ENCODE peak calls at places on chromosomes 2 and 18, in seven cellular contexts. H is Calu3, S is breast epithelium, W is right atrium auricular region, V is ovary, P is mesothelial cell of epicardium, O is bronchial epithelial cell. R is an unnamed sample.
A peak's percentile ranks its signal among the peaks of the same experiment; 100 is the strongest.

GRCh38 chr2:33411765-33412164 is 64.7 kb upstream of the RASGRP3 start:
- DNase-seq in P (no peak), S (no peak), H (no peak), V (no peak), W (no peak), O (peak; percentile 9), R (no peak)

GRCh38 chr2:242046184-242046826 is 176.8 kb downstream of the RTP5 start:
- DNase-seq in W (no peak), O (no peak), P (no peak), S (no peak), H (no peak), V (no peak), R (no peak)

GRCh38 chr2:176832086-176832485 is 380.5 kb upstream of the HNRNPA3 start:
- DNase-seq in O (no peak), V (no peak), H (no peak), W (no peak), P (no peak), S (no peak), R (no peak)

GRCh38 chr2:11013196-11013595 is 101.5 kb downstream of the KCNF1 start:
- DNase-seq in P (no peak), S (no peak), O (no peak), W (peak; percentile 23), H (no peak), V (no peak), R (no peak)

GRCh38 chr2:38000485-38001222 is 75.3 kb downstream of the CYP1B1 start:
- DNase-seq in H (no peak), P (no peak), S (no peak), V (no peak), W (no peak), O (no peak), R (no peak)

GRCh38 chr2:166610180-166610919 is 116.3 kb upstream of the SCN7A start:
- DNase-seq in W (no peak), V (no peak), P (no peak), S (no peak), O (no peak), H (no peak), R (no peak)

GRCh38 chr18:52422985-52423601 is 83.1 kb downstream of the DCC start:
- DNase-seq in W (no peak), O (no peak), P (no peak), V (no peak), H (no peak), S (no peak), R (no peak)

GRCh38 chr18:7414459-7414858 is 152.7 kb upstream of the PTPRM start:
- DNase-seq in O (peak; percentile 68), P (no peak), S (peak; percentile 64), V (no peak), H (no peak), W (peak; percentile 72), R (no peak)

GRCh38 chr2:1701556-1702185 is 42.6 kb downstream of the PXDN start:
- DNase-seq in V (no peak), S (no peak), O (peak; percentile 76), H (no peak), P (no peak), W (no peak), R (no peak)

GRCh38 chr2:152449578-152449977 is 114.6 kb downstream of the FMNL2 start:
- DNase-seq in H (no peak), S (no peak), V (no peak), O (no peak), P (no peak), W (no peak), R (no peak)

GRCh38 chr2:68901199-68901515 is 30.0 kb upstream of the BMP10 start:
- DNase-seq in S (no peak), O (peak; percentile 28), H (peak; percentile 31), V (no peak), W (no peak), P (no peak), R (no peak)

GRCh38 chr18:76494541-76495403 is at the start of gene ZNF516:
- DNase-seq in W (no peak), V (peak; percentile 62), O (no peak), S (no peak), H (no peak), P (peak; percentile 46), R (no peak)

GRCh38 chr2:135074216-135074615 is 22.1 kb downstream of the RAB3GAP1 start:
- DNase-seq in S (peak; percentile 44), P (no peak), W (no peak), V (no peak), H (peak; percentile 72), O (no peak), R (no peak)

GRCh38 chr18:30987479-30988241 is 54.9 kb downstream of the DSC3 start:
- DNase-seq in O (peak; percentile 99), V (no peak), P (no peak), W (no peak), S (peak; percentile 85), H (peak; percentile 68), R (no peak)

GRCh38 chr2:38444247-38444646 is 67.2 kb upstream of the ATL2 start:
- DNase-seq in W (no peak), O (peak; percentile 92), H (no peak), V (no peak), S (no peak), P (no peak), R (no peak)

GRCh38 chr2:36650031-36650430 is 46.5 kb upstream of the VIT start:
- DNase-seq in O (peak; percentile 90), V (no peak), P (no peak), H (peak; percentile 61), W (no peak), S (peak; percentile 53), R (no peak)

GRCh38 chr2:125070726-125071505 is 1045.8 kb downstream of the CNTNAP5 start:
- DNase-seq in S (no peak), V (no peak), H (no peak), W (no peak), O (no peak), P (no peak), R (no peak)

GRCh38 chr2:44884231-44884630 is 57.3 kb upstream of the SIX3 start:
- DNase-seq in S (no peak), W (no peak), H (no peak), O (no peak), P (no peak), V (no peak), R (no peak)

GRCh38 chr2:42196403-42197267 is 27.5 kb downstream of the EML4 start:
- DNase-seq in H (peak; percentile 47), P (no peak), O (peak; percentile 41), V (no peak), W (peak; percentile 66), S (no peak), R (peak; percentile 36)

GRCh38 chr2:237397072-237397471 is 16.9 kb downstream of the COL6A3 start:
- DNase-seq in P (no peak), W (no peak), O (no peak), S (no peak), V (no peak), H (no peak), R (no peak)

GRCh38 chr2:226411206-226411605 is 388.4 kb downstream of the IRS1 start:
- DNase-seq in H (no peak), S (no peak), W (no peak), V (no peak), O (no peak), P (no peak), R (no peak)

DNA sequence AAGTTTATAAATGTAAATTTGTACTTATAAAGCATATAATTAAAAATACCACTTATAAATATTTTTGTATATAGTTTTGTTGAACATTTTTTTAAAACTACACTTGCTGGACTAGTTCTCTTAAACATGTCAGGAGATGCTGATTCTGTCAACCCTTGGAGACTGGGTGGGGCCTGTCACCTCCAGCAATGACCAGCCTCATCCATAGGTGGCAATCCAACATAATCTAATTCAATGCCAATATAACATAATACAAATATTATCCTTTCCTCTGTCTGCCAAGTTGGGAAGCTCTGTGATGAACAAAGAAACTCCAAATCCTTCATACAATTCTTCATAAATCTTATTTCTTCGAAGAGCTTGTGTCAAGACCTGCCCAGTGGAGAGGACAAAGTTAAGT is 140.4 kb downstream of the RBMS1 start:
- DNase-seq in O (peak; percentile 28), S (no peak), V (no peak), W (no peak), H (peak; percentile 24), P (no peak), R (no peak)
- TF ChIP-seq CTCF in O (peak; percentile 36), S (no peak), V (no peak), W (peak; percentile 21), H (peak; percentile 36), P (no peak), R (peak; percentile 43)

DNA sequence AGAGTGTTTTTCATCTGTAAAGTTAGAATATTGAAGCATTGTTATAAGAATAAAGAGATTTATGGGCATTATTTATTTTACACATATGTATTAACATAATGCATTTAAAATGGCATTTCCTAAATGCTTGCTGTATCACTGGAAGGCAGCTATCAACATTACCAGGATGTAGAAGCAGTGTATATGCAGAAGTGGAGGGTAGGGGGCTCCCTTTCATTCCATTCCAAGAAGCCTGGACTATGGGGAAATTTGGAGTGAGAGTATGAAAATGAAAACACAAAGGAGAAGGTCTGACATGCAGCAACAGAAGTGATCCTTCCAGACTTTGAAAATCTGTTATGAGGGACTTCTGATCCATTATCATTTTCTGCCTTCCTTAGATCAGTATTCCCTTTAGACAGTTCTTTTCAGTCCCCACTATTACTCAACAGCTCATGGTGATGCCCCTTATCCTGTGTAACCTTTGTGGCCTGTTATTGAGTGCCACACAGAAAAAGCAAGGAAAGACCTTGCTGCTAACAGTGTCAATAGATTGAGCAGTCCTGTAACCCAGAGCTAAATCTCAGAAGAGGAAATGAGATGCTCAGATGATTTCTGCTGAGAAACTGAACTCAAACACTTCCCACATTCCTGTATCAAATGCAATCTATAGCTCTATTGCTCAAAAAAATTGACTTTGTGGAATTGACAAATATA is 216.6 kb downstream of the HNMT start:
- DNase-seq in S (no peak), O (no peak), P (no peak), H (peak; percentile 7), V (no peak), W (no peak), R (no peak)
- TF ChIP-seq CTCF in S (no peak), O (no peak), P (no peak), H (no peak), V (no peak), W (no peak), R (no peak)

GRCh38 chr2:207768891-207769596 is 662 bp downstream of the FZD5 start:
- DNase-seq in W (no peak), P (no peak), H (peak; percentile 43), S (no peak), O (no peak), V (peak; percentile 43), R (no peak)

GRCh38 chr2:207765960-207766582 is 3.6 kb downstream of the FZD5 start:
- DNase-seq in O (no peak), S (no peak), W (no peak), H (no peak), P (no peak), V (no peak), R (no peak)

GRCh38 chr2:207766697-207767460 is 2.8 kb downstream of the FZD5 start:
- DNase-seq in S (no peak), O (no peak), H (peak; percentile 58), W (no peak), P (peak; percentile 27), V (peak; percentile 13), R (no peak)

GRCh38 chr2:207767461-207768167 is 2.1 kb downstream of the FZD5 start:
- DNase-seq in V (peak; percentile 36), H (peak; percentile 79), S (no peak), W (no peak), P (no peak), O (peak; percentile 38), R (no peak)

GRCh38 chr2:207768168-207768890 is 1.4 kb downstream of the FZD5 start:
- DNase-seq in P (peak; percentile 25), H (peak; percentile 37), O (no peak), S (peak; percentile 60), V (peak; percentile 44), W (no peak), R (no peak)
- TF ChIP-seq CTCF in P (no peak), H (peak; percentile 6), O (no peak), S (no peak), V (no peak), W (no peak), R (no peak)

GRCh38 chr18:477565-477964 is 22.9 kb downstream of the COLEC12 start:
- DNase-seq in V (no peak), H (peak; percentile 66), P (no peak), S (no peak), W (no peak), O (no peak), R (no peak)
- TF ChIP-seq CTCF in V (no peak), H (peak; percentile 68), P (peak; percentile 34), S (no peak), W (no peak), O (peak; percentile 27), R (peak; percentile 25)